ENCODE peak calls at places on chromosomes 7 and 10, in ten cellular contexts. One of them, this sample, is unnamed.
A peak's percentile ranks its signal among the peaks of the same experiment; 100 is the strongest.

GRCh38 chr7:2199528-2199927 is 33.2 kb downstream of the MAD1L1 start:
- DNase-seq in ACHN: no peak
- DNase-seq in H54: no peak
- DNase-seq in ovary: no peak
- DNase-seq in PC-9: no peak
- DNase-seq in AG20443: no peak
- DNase-seq in A172: no peak
- DNase-seq in RCC 7860: no peak
- DNase-seq in activated T-cell treated with anti-CD3 and anti-CD28 coated beads, Interleukin-2, amount 50 U/mL, for 72 hours: no peak
- DNase-seq in OCI-LY7: no peak
- DNase-seq in this sample: no peak

GRCh38 chr7:98626393-98627061 is 9.4 kb downstream of the NPTX2 start:
- DNase-seq in PC-9: no peak
- DNase-seq in activated T-cell treated with anti-CD3 and anti-CD28 coated beads, Interleukin-2, amount 50 U/mL, for 72 hours: no peak
- DNase-seq in H54: no peak
- DNase-seq in OCI-LY7: no peak
- DNase-seq in ovary: no peak
- DNase-seq in RCC 7860: no peak
- DNase-seq in A172: no peak
- DNase-seq in ACHN: no peak
- DNase-seq in AG20443: no peak
- DNase-seq in this sample: no peak

GRCh38 chr7:12861070-12861469 is 173.6 kb downstream of the ARL4A start:
- DNase-seq in H54: no peak
- DNase-seq in A172: no peak
- DNase-seq in ovary: no peak
- DNase-seq in OCI-LY7: no peak
- DNase-seq in PC-9: no peak
- DNase-seq in ACHN: no peak
- DNase-seq in RCC 7860: no peak
- DNase-seq in activated T-cell treated with anti-CD3 and anti-CD28 coated beads, Interleukin-2, amount 50 U/mL, for 72 hours: no peak
- DNase-seq in AG20443: no peak
- DNase-seq in this sample: no peak

GRCh38 chr10:69800109-69800508 is 1.6 kb upstream of the COL13A1 start:
- DNase-seq in A172: peak; percentile 63
- DNase-seq in H54: peak; percentile 77
- DNase-seq in PC-9: peak; percentile 48
- DNase-seq in activated T-cell treated with anti-CD3 and anti-CD28 coated beads, Interleukin-2, amount 50 U/mL, for 72 hours: no peak
- DNase-seq in AG20443: peak; percentile 73
- DNase-seq in ACHN: peak; percentile 69
- DNase-seq in RCC 7860: peak; percentile 27
- DNase-seq in OCI-LY7: peak; percentile 18
- DNase-seq in ovary: peak; percentile 29
- DNase-seq in this sample: peak; percentile 36

GRCh38 chr7:4610768-4611467 is 71.2 kb upstream of the FOXK1 start:
- DNase-seq in ACHN: peak; percentile 79
- DNase-seq in PC-9: peak; percentile 71
- DNase-seq in AG20443: peak; percentile 79
- DNase-seq in RCC 7860: peak; percentile 69
- DNase-seq in ovary: peak; percentile 23
- DNase-seq in A172: peak; percentile 82
- DNase-seq in activated T-cell treated with anti-CD3 and anti-CD28 coated beads, Interleukin-2, amount 50 U/mL, for 72 hours: peak; percentile 47
- DNase-seq in H54: peak; percentile 82
- DNase-seq in OCI-LY7: peak; percentile 69
- DNase-seq in this sample: peak; percentile 84

GRCh38 chr7:111012799-111013675 is 77.9 kb upstream of the LRRN3 start:
- DNase-seq in activated T-cell treated with anti-CD3 and anti-CD28 coated beads, Interleukin-2, amount 50 U/mL, for 72 hours: peak; percentile 61
- DNase-seq in ACHN: no peak
- DNase-seq in A172: no peak
- DNase-seq in AG20443: no peak
- DNase-seq in RCC 7860: no peak
- DNase-seq in OCI-LY7: no peak
- DNase-seq in H54: no peak
- DNase-seq in PC-9: no peak
- DNase-seq in ovary: no peak
- DNase-seq in this sample: peak; percentile 23

GRCh38 chr7:64515330-64515729 is 47.5 kb downstream of the ZNF680 start:
- DNase-seq in A172: peak; percentile 35
- DNase-seq in ACHN: no peak
- DNase-seq in PC-9: no peak
- DNase-seq in ovary: no peak
- DNase-seq in H54: no peak
- DNase-seq in activated T-cell treated with anti-CD3 and anti-CD28 coated beads, Interleukin-2, amount 50 U/mL, for 72 hours: no peak
- DNase-seq in OCI-LY7: no peak
- DNase-seq in RCC 7860: peak; percentile 31
- DNase-seq in AG20443: no peak
- DNase-seq in this sample: no peak

GRCh38 chr10:110376021-110376773 is 71.5 kb upstream of the SMNDC1 start:
- DNase-seq in PC-9: no peak
- DNase-seq in A172: peak; percentile 85
- DNase-seq in H54: peak; percentile 52
- DNase-seq in ovary: no peak
- DNase-seq in activated T-cell treated with anti-CD3 and anti-CD28 coated beads, Interleukin-2, amount 50 U/mL, for 72 hours: no peak
- DNase-seq in AG20443: no peak
- DNase-seq in OCI-LY7: no peak
- DNase-seq in ACHN: no peak
- DNase-seq in RCC 7860: peak; percentile 82
- DNase-seq in this sample: no peak

GRCh38 chr10:99540673-99541531 is 8.2 kb downstream of the NKX2-3 start:
- DNase-seq in OCI-LY7: no peak
- DNase-seq in H54: no peak
- DNase-seq in ovary: no peak
- DNase-seq in RCC 7860: no peak
- DNase-seq in activated T-cell treated with anti-CD3 and anti-CD28 coated beads, Interleukin-2, amount 50 U/mL, for 72 hours: no peak
- DNase-seq in A172: no peak
- DNase-seq in AG20443: no peak
- DNase-seq in PC-9: no peak
- DNase-seq in ACHN: peak; percentile 20
- DNase-seq in this sample: no peak

GRCh38 chr10:124560377-124560776 is 98.8 kb downstream of the LHPP start:
- DNase-seq in PC-9: no peak
- DNase-seq in AG20443: peak; percentile 84
- DNase-seq in ovary: peak; percentile 84
- DNase-seq in RCC 7860: no peak
- DNase-seq in H54: no peak
- DNase-seq in A172: peak; percentile 2
- DNase-seq in activated T-cell treated with anti-CD3 and anti-CD28 coated beads, Interleukin-2, amount 50 U/mL, for 72 hours: no peak
- DNase-seq in ACHN: no peak
- DNase-seq in OCI-LY7: no peak
- DNase-seq in this sample: no peak

GRCh38 chr10:76769161-76769560 is 868.4 kb downstream of the KCNMA1 start:
- DNase-seq in PC-9: no peak
- DNase-seq in H54: no peak
- DNase-seq in ACHN: no peak
- DNase-seq in RCC 7860: no peak
- DNase-seq in A172: no peak
- DNase-seq in OCI-LY7: no peak
- DNase-seq in ovary: no peak
- DNase-seq in AG20443: no peak
- DNase-seq in activated T-cell treated with anti-CD3 and anti-CD28 coated beads, Interleukin-2, amount 50 U/mL, for 72 hours: no peak
- DNase-seq in this sample: no peak